ENCODE peak calls at places on chromosomes 11 and 22, in eight cellular contexts. One of them, this sample, is unnamed.

GRCh38 chr11:73988227-73988626 is 5.6 kb upstream of the UCP2 start:
- DNase-seq in coronary artery: no peak
- DNase-seq in HCT116: no peak
- DNase-seq in CD8-positive, alpha-beta T cell: no peak
- DNase-seq in HL-60: no peak
- DNase-seq in DND-41: no peak
- DNase-seq in SK-N-SH: no peak
- DNase-seq in right atrium auricular region: no peak
- DNase-seq in this sample: no peak

GRCh38 chr11:130848361-130849214 is 67.7 kb downstream of the SNX19 start:
- DNase-seq in coronary artery: no peak
- DNase-seq in HCT116: no peak
- DNase-seq in CD8-positive, alpha-beta T cell: no peak
- DNase-seq in HL-60: no peak
- DNase-seq in DND-41: no peak
- DNase-seq in SK-N-SH: no peak
- DNase-seq in right atrium auricular region: no peak
- DNase-seq in this sample: no peak

GRCh38 chr22:36954251-36955014 is 41.0 kb downstream of the CSF2RB start:
- DNase-seq in coronary artery: no peak
- DNase-seq in HCT116: no peak
- DNase-seq in CD8-positive, alpha-beta T cell: no peak
- DNase-seq in HL-60: no peak
- DNase-seq in DND-41: no peak
- DNase-seq in SK-N-SH: no peak
- DNase-seq in right atrium auricular region: no peak
- DNase-seq in this sample: peak

GRCh38 chr22:26109686-26110315 is 59.5 kb upstream of the SEZ6L start:
- DNase-seq in coronary artery: no peak
- DNase-seq in HCT116: no peak
- DNase-seq in CD8-positive, alpha-beta T cell: no peak
- DNase-seq in HL-60: no peak
- DNase-seq in DND-41: no peak
- DNase-seq in SK-N-SH: no peak
- DNase-seq in right atrium auricular region: peak
- DNase-seq in this sample: no peak

GRCh38 chr11:57279131-57279530 is 42.1 kb upstream of the APLNR start:
- DNase-seq in coronary artery: no peak
- DNase-seq in HCT116: no peak
- DNase-seq in CD8-positive, alpha-beta T cell: no peak
- DNase-seq in HL-60: no peak
- DNase-seq in DND-41: no peak
- DNase-seq in SK-N-SH: no peak
- DNase-seq in right atrium auricular region: no peak
- DNase-seq in this sample: no peak

GRCh38 chr11:67583319-67584204 is at the start of gene GSTP1:
- DNase-seq in coronary artery: peak
- DNase-seq in HCT116: peak
- DNase-seq in CD8-positive, alpha-beta T cell: peak
- DNase-seq in HL-60: peak
- DNase-seq in DND-41: peak
- DNase-seq in SK-N-SH: peak
- DNase-seq in right atrium auricular region: peak
- DNase-seq in this sample: peak

GRCh38 chr11:63560506-63561179 is 2.5 kb downstream of the PLAAT2 start:
- DNase-seq in coronary artery: no peak
- DNase-seq in HCT116: no peak
- DNase-seq in CD8-positive, alpha-beta T cell: peak
- DNase-seq in HL-60: peak
- DNase-seq in DND-41: peak
- DNase-seq in SK-N-SH: no peak
- DNase-seq in right atrium auricular region: peak
- DNase-seq in this sample: no peak

GRCh38 chr11:62370743-62371440 is 33.6 kb downstream of the ASRGL1 start:
- DNase-seq in coronary artery: no peak
- DNase-seq in HCT116: no peak
- DNase-seq in CD8-positive, alpha-beta T cell: peak
- DNase-seq in HL-60: peak
- DNase-seq in DND-41: no peak
- DNase-seq in SK-N-SH: no peak
- DNase-seq in right atrium auricular region: no peak
- DNase-seq in this sample: no peak

GRCh38 chr11:118618991-118619375 is 11.6 kb downstream of the PHLDB1 start:
- DNase-seq in coronary artery: peak
- DNase-seq in HCT116: no peak
- DNase-seq in CD8-positive, alpha-beta T cell: no peak
- DNase-seq in HL-60: no peak
- DNase-seq in DND-41: no peak
- DNase-seq in SK-N-SH: no peak
- DNase-seq in right atrium auricular region: peak
- DNase-seq in this sample: no peak

GRCh38 chr11:120336641-120337132 is 474 bp downstream of the ARHGEF12 start:
- DNase-seq in coronary artery: peak
- DNase-seq in HCT116: no peak
- DNase-seq in CD8-positive, alpha-beta T cell: peak
- DNase-seq in HL-60: no peak
- DNase-seq in DND-41: no peak
- DNase-seq in SK-N-SH: no peak
- DNase-seq in right atrium auricular region: peak
- DNase-seq in this sample: no peak

GRCh38 chr11:82315093-82315492 is 418.6 kb downstream of the FAM181B start:
- DNase-seq in coronary artery: no peak
- DNase-seq in HCT116: no peak
- DNase-seq in CD8-positive, alpha-beta T cell: no peak
- DNase-seq in HL-60: peak
- DNase-seq in DND-41: no peak
- DNase-seq in SK-N-SH: peak
- DNase-seq in right atrium auricular region: no peak
- DNase-seq in this sample: peak
- TF ChIP-seq CTCF in coronary artery: no peak
- TF ChIP-seq CTCF in HCT116: no peak
- TF ChIP-seq CTCF in CD8-positive, alpha-beta T cell: no peak
- TF ChIP-seq CTCF in HL-60: peak
- TF ChIP-seq CTCF in DND-41: peak
- TF ChIP-seq CTCF in SK-N-SH: peak
- TF ChIP-seq CTCF in right atrium auricular region: peak
- TF ChIP-seq CTCF in this sample: peak

DNA sequence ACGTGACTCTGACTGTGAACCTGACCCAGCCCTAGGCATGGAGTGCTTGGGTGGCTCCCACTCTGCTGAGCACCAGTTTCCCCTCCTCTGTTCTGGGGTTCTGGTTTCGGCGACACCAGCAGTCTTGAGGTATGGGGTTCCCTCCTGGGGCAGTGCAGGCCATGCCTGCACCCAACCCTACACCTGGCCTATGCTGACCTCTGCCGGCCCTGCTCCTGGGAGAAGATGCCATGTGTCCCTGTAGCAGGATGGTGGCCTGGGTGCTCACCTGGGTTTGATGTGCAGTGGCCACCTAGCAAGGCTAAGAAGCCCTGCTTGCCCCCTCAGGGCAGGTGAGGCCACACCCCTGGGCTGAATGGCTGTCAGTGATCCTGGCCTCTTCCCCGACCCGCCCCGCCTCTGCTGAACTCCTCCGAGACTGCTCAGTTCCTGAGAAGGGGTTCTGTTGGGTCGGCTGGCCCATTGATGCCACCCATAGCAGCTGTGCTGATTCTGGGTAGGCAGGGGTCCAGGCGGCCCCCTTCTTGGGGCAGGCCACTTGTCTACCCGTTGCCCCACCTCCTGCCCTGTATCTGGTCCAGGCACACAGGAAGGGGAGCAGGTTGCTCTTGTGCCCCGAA is 2.4 kb downstream of the ZDHHC8 start:
- DNase-seq in coronary artery: no peak
- DNase-seq in HCT116: no peak
- DNase-seq in CD8-positive, alpha-beta T cell: no peak
- DNase-seq in HL-60: no peak
- DNase-seq in DND-41: no peak
- DNase-seq in SK-N-SH: no peak
- DNase-seq in right atrium auricular region: no peak
- DNase-seq in this sample: no peak
- TF ChIP-seq CTCF in coronary artery: no peak
- TF ChIP-seq CTCF in HCT116: no peak
- TF ChIP-seq CTCF in CD8-positive, alpha-beta T cell: no peak
- TF ChIP-seq CTCF in HL-60: no peak
- TF ChIP-seq CTCF in DND-41: no peak
- TF ChIP-seq CTCF in SK-N-SH: no peak
- TF ChIP-seq CTCF in right atrium auricular region: no peak
- TF ChIP-seq CTCF in this sample: no peak

DNA sequence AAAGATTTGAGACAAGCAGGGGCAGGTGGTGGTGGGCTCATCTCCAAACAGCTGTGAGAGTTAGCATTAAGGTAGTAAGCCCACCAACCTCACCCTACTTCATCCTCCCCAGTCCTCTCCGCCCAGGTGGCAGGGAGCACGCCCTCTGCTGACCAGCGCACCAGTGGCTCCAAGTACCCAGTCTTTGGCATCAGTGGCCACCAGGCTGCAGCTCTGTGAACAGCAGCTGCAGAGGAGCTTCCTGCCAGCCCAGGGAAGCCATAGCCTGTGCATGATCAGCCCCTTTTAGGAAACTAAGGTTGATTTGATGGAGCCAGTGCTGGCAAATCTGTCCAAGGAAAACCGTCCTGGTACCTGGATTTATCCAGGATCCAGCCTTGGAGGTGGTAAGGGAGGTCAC is 21.7 kb downstream of the CAVIN3 start:
- DNase-seq in coronary artery: no peak
- DNase-seq in HCT116: peak
- DNase-seq in CD8-positive, alpha-beta T cell: no peak
- DNase-seq in HL-60: peak
- DNase-seq in DND-41: no peak
- DNase-seq in SK-N-SH: peak
- DNase-seq in right atrium auricular region: no peak
- DNase-seq in this sample: no peak
- TF ChIP-seq CTCF in coronary artery: peak
- TF ChIP-seq CTCF in HCT116: peak
- TF ChIP-seq CTCF in CD8-positive, alpha-beta T cell: no peak
- TF ChIP-seq CTCF in HL-60: peak
- TF ChIP-seq CTCF in DND-41: peak
- TF ChIP-seq CTCF in SK-N-SH: peak
- TF ChIP-seq CTCF in right atrium auricular region: peak
- TF ChIP-seq CTCF in this sample: peak

GRCh38 chr11:117425679-117426296 is 98.1 kb downstream of the CEP164 start:
- DNase-seq in coronary artery: no peak
- DNase-seq in HCT116: no peak
- DNase-seq in CD8-positive, alpha-beta T cell: no peak
- DNase-seq in HL-60: no peak
- DNase-seq in DND-41: no peak
- DNase-seq in SK-N-SH: no peak
- DNase-seq in right atrium auricular region: no peak
- DNase-seq in this sample: no peak

GRCh38 chr11:117426941-117427340 is 99.3 kb downstream of the CEP164 start:
- DNase-seq in coronary artery: no peak
- DNase-seq in HCT116: no peak
- DNase-seq in CD8-positive, alpha-beta T cell: no peak
- DNase-seq in HL-60: no peak
- DNase-seq in DND-41: no peak
- DNase-seq in SK-N-SH: no peak
- DNase-seq in right atrium auricular region: no peak
- DNase-seq in this sample: no peak

GRCh38 chr11:117427356-117427874 is 99.8 kb downstream of the CEP164 start:
- DNase-seq in coronary artery: no peak
- DNase-seq in HCT116: no peak
- DNase-seq in CD8-positive, alpha-beta T cell: no peak
- DNase-seq in HL-60: no peak
- DNase-seq in DND-41: no peak
- DNase-seq in SK-N-SH: no peak
- DNase-seq in right atrium auricular region: no peak
- DNase-seq in this sample: no peak

GRCh38 chr11:117424781-117425180 is 97.1 kb downstream of the CEP164 start:
- DNase-seq in coronary artery: no peak
- DNase-seq in HCT116: no peak
- DNase-seq in CD8-positive, alpha-beta T cell: no peak
- DNase-seq in HL-60: no peak
- DNase-seq in DND-41: no peak
- DNase-seq in SK-N-SH: no peak
- DNase-seq in right atrium auricular region: no peak
- DNase-seq in this sample: no peak

DNA sequence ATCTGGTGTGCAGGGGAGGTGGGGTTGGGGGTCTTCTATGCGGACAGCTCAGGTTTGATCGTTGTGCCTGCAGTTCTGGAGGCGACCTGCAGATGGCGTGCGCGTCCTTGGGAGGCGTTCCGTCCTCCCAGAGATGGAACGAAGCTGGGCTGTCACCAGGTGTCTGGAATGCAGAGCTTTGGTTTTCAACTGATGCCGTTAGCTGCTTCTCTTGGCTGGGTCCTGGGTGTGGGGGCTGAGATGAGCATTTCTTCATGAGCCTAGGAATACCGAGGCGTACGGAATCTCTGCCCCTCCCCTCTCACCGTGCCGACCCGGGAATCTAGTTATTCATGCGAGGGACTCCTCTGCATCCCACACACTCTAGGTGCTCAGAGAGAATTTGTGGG is 98.6 kb downstream of the CEP164 start:
- DNase-seq in coronary artery: no peak
- DNase-seq in HCT116: peak
- DNase-seq in CD8-positive, alpha-beta T cell: peak
- DNase-seq in HL-60: peak
- DNase-seq in DND-41: peak
- DNase-seq in SK-N-SH: peak
- DNase-seq in right atrium auricular region: no peak
- DNase-seq in this sample: peak
- TF ChIP-seq CTCF in coronary artery: peak
- TF ChIP-seq CTCF in HCT116: peak
- TF ChIP-seq CTCF in CD8-positive, alpha-beta T cell: peak
- TF ChIP-seq CTCF in HL-60: peak
- TF ChIP-seq CTCF in DND-41: peak
- TF ChIP-seq CTCF in SK-N-SH: peak
- TF ChIP-seq CTCF in right atrium auricular region: peak
- TF ChIP-seq CTCF in this sample: peak

GRCh38 chr11:32302826-32303225 is 132.5 kb downstream of the WT1 start:
- DNase-seq in coronary artery: no peak
- DNase-seq in HCT116: no peak
- DNase-seq in CD8-positive, alpha-beta T cell: no peak
- DNase-seq in HL-60: no peak
- DNase-seq in DND-41: no peak
- DNase-seq in SK-N-SH: no peak
- DNase-seq in right atrium auricular region: no peak
- DNase-seq in this sample: no peak

DNA sequence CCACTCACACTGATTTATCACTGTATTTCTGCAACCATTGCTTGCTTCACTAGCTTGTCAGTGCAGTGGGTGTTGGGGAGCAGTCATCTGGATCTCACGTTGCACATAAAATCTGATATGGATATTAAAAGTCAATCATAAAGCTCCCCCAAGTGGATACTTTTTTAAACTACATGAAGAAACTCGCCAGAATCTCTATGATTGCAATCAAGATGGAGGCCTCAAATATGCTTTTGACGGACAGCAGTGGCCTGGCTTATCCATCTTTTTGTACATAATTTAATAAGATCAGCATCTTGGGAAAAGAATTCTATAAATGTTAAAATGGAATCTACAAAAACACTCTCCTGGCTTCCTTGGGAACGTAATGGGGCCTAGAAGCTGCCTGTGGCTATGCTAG is 137.7 kb downstream of the WT1 start:
- DNase-seq in coronary artery: no peak
- DNase-seq in HCT116: peak
- DNase-seq in CD8-positive, alpha-beta T cell: no peak
- DNase-seq in HL-60: peak
- DNase-seq in DND-41: no peak
- DNase-seq in SK-N-SH: peak
- DNase-seq in right atrium auricular region: no peak
- DNase-seq in this sample: peak
- TF ChIP-seq CTCF in coronary artery: no peak
- TF ChIP-seq CTCF in HCT116: peak
- TF ChIP-seq CTCF in CD8-positive, alpha-beta T cell: peak
- TF ChIP-seq CTCF in HL-60: no peak
- TF ChIP-seq CTCF in DND-41: peak
- TF ChIP-seq CTCF in SK-N-SH: peak
- TF ChIP-seq CTCF in right atrium auricular region: peak
- TF ChIP-seq CTCF in this sample: no peak